ENCODE peak calls at places on chromosome 10, in four cellular contexts. I, D, L and H are unnamed samples.

GRCh38 chr10:52650873-52651272 is 121.7 kb downstream of the MBL2 start:
- DNase-seq in I (no peak), D (no peak), L (no peak), H (no peak)

GRCh38 chr10:98170249-98171117 is 36.0 kb downstream of the R3HCC1L start:
- DNase-seq in L (peak), I (peak), D (peak), H (peak)

GRCh38 chr10:25304606-25305005 is 129.8 kb downstream of the GPR158 start:
- DNase-seq in L (no peak), D (no peak), I (no peak), H (no peak)

GRCh38 chr10:14173706-14174594 is 156.8 kb downstream of the FRMD4A start:
- DNase-seq in I (peak), L (peak), D (peak), H (peak)

GRCh38 chr10:132554053-132554990 is 16.7 kb downstream of the INPP5A start:
- DNase-seq in L (no peak), D (no peak), I (no peak), H (no peak)

GRCh38 chr10:120414946-120415345 is 42.1 kb upstream of the PLPP4 start:
- DNase-seq in D (no peak), I (no peak), L (no peak), H (no peak)

GRCh38 chr10:34651796-34652195 is 163.3 kb downstream of the PARD3 start:
- DNase-seq in D (no peak), I (no peak), L (no peak), H (peak)

GRCh38 chr10:5094265-5095205 is at the start of gene AKR1C3:
- DNase-seq in D (peak), I (peak), L (peak), H (peak)

GRCh38 chr10:74189999-74190421 is 39.0 kb downstream of the ADK start:
- DNase-seq in D (no peak), L (no peak), I (peak), H (peak)

GRCh38 chr10:11181996-11182395 is 164.3 kb downstream of the CELF2 start:
- DNase-seq in D (no peak), I (no peak), L (no peak), H (no peak)

GRCh38 chr10:42690449-42691360 is 52.3 kb upstream of the ZNF33B start:
- DNase-seq in L (peak), D (no peak), I (no peak), H (peak)

GRCh38 chr10:128017825-128018224 is 108.4 kb downstream of the MKI67 start:
- DNase-seq in D (no peak), I (no peak), L (no peak), H (no peak)

GRCh38 chr10:34163075-34163905 is 651.8 kb downstream of the PARD3 start:
- DNase-seq in L (no peak), D (no peak), I (no peak), H (peak)

GRCh38 chr10:61992683-61993629 is 91.5 kb downstream of the ARID5B start:
- DNase-seq in L (no peak), D (no peak), I (peak), H (no peak)

GRCh38 chr10:17200035-17200884 is 1.2 kb downstream of the TRDMT1 start:
- DNase-seq in I (no peak), L (no peak), D (no peak), H (no peak)

GRCh38 chr10:17195083-17195482 is 6.4 kb downstream of the TRDMT1 start:
- DNase-seq in I (no peak), L (no peak), D (no peak), H (no peak)

GRCh38 chr10:17199351-17199804 is 2.1 kb downstream of the TRDMT1 start:
- DNase-seq in I (peak), L (no peak), D (no peak), H (peak)

GRCh38 chr10:17196573-17196972 is 4.9 kb downstream of the TRDMT1 start:
- DNase-seq in D (no peak), I (no peak), L (no peak), H (no peak)

DNA sequence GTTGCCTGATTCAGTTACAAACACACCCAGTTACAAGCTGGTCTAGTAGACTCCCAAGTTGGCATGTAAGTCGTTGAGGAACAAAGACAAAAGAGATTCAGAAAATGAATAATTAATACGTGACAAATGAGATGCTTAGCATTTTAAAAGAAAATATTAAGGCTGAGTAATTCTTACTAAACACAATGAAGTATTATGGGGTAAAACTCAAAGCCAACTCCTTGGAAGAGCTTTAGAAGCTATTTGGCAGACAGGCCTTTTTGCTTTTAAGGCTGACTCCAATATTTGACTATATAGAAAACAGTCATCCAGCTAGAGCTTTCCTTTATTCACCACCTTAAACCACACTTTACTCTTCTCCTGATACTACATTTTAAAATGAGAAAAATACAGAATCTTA is 5.4 kb downstream of the TRDMT1 start:
- DNase-seq in D (no peak), I (no peak), L (no peak), H (no peak)
- H3K9ac ChIP-seq in D (no peak), I (no peak), L (no peak), H (no peak)

GRCh38 chr10:86954681-86955500 is 2.5 kb downstream of the MMRN2 start:
- DNase-seq in D (peak), I (no peak), L (peak), H (no peak)
- H3K18ac ChIP-seq in D (peak), I (no peak), L (peak), H (peak)

DNA sequence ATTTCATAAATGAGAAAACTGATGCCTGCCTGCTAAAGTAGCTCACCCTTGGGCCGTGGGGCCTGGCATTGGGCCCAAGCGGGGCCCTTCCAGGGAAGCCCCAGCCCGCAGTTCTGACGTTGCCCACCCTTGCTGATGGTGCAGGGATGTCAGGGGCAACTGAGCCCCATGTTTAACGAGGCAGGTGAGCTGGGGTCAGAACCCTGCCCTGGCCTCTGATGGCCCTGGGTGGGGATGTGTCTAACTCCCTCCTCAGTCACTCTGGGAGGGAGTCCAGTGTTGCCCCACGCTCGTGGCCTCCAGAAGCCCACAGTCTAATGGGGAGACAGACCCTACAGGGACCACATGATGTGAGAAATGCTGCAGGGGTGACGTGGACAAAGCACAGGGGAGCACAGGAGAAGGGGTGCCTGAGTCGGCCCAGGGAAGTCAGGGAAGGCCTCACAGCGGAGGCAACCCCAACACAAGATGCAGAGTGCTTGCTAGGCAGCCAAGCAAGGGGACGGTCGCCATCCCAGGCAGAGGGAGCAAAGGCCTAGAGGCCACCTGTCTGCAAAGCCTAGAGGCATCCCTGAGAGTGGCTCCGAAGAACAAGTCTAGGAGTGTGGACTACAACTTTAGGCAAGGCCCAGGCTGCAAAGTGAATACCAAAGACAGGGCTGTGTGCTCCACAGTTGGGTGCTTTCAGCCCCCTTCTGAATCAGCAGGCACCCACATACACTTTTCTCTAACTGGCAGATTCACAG is 25.2 kb downstream of the DDIT4 start:
- DNase-seq in L (no peak), D (no peak), I (no peak), H (no peak)
- H4K5ac ChIP-seq in L (no peak), D (no peak), I (peak), H (no peak)

DNA sequence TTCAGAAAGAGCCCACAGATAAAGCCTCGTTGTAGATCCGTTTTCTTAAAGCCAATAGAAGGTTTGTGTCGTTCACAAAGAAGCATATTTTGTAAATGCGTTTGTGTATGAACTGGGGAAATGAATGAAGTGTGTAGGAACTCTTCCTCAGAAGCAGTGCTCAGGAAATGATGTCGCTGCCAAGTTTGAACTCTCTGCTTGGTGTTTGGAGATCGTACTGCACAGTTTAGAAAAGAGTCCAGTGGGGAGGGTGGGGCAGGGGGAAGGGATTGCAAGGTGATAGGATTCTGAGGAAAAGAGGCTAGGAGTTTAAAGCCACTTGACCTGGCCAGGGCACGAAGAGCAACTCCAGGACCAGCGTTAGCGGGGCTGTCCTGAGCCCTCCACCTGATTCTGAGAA is 122.2 kb downstream of the CUBN start:
- DNase-seq in I (no peak), L (no peak), D (no peak), H (no peak)
- H3K9ac ChIP-seq in I (no peak), L (no peak), D (no peak), H (no peak)